ENCODE peak calls at places on chromosomes 2 and 18, in six cellular contexts. One of them, this sample, is unnamed.

GRCh38 chr2:126843046-126843445 is 55.6 kb upstream of the TEX51 start:
- DNase-seq in kidney: no peak
- DNase-seq in CD4-positive, alpha-beta memory T cell: no peak
- DNase-seq in adrenal gland: no peak
- DNase-seq in ovary: no peak
- DNase-seq in fibroblast of lung: no peak
- DNase-seq in this sample: no peak

GRCh38 chr2:17416891-17417391 is 101.3 kb downstream of the RAD51AP2 start:
- DNase-seq in kidney: peak
- DNase-seq in CD4-positive, alpha-beta memory T cell: no peak
- DNase-seq in adrenal gland: no peak
- DNase-seq in ovary: no peak
- DNase-seq in fibroblast of lung: peak
- DNase-seq in this sample: no peak

GRCh38 chr2:140593159-140593558 is 1537.7 kb downstream of the LRP1B start:
- DNase-seq in kidney: no peak
- DNase-seq in CD4-positive, alpha-beta memory T cell: no peak
- DNase-seq in adrenal gland: no peak
- DNase-seq in ovary: no peak
- DNase-seq in fibroblast of lung: no peak
- DNase-seq in this sample: no peak

GRCh38 chr2:6915399-6915798 is 1.8 kb upstream of the RNF144A start:
- DNase-seq in kidney: no peak
- DNase-seq in CD4-positive, alpha-beta memory T cell: no peak
- DNase-seq in adrenal gland: no peak
- DNase-seq in ovary: no peak
- DNase-seq in fibroblast of lung: no peak
- DNase-seq in this sample: no peak

GRCh38 chr2:2558476-2558875 is 227.4 kb upstream of the MYT1L start:
- DNase-seq in kidney: no peak
- DNase-seq in CD4-positive, alpha-beta memory T cell: no peak
- DNase-seq in adrenal gland: no peak
- DNase-seq in ovary: no peak
- DNase-seq in fibroblast of lung: no peak
- DNase-seq in this sample: no peak

GRCh38 chr18:23094411-23095165 is 40.7 kb upstream of the CABLES1 start:
- DNase-seq in kidney: peak
- DNase-seq in CD4-positive, alpha-beta memory T cell: no peak
- DNase-seq in adrenal gland: no peak
- DNase-seq in ovary: no peak
- DNase-seq in fibroblast of lung: no peak
- DNase-seq in this sample: no peak

GRCh38 chr2:235055891-235056516 is 104.2 kb downstream of the SH3BP4 start:
- DNase-seq in kidney: no peak
- DNase-seq in CD4-positive, alpha-beta memory T cell: no peak
- DNase-seq in adrenal gland: peak
- DNase-seq in ovary: no peak
- DNase-seq in fibroblast of lung: peak
- DNase-seq in this sample: peak

GRCh38 chr2:36507408-36507812 is 90.6 kb downstream of the FEZ2 start:
- DNase-seq in kidney: no peak
- DNase-seq in CD4-positive, alpha-beta memory T cell: peak
- DNase-seq in adrenal gland: peak
- DNase-seq in ovary: no peak
- DNase-seq in fibroblast of lung: peak
- DNase-seq in this sample: no peak

GRCh38 chr2:187528042-187528441 is 26.2 kb downstream of the TFPI start:
- DNase-seq in kidney: no peak
- DNase-seq in CD4-positive, alpha-beta memory T cell: no peak
- DNase-seq in adrenal gland: no peak
- DNase-seq in ovary: no peak
- DNase-seq in fibroblast of lung: no peak
- DNase-seq in this sample: no peak

GRCh38 chr2:192381082-192381481 is 186.3 kb upstream of the TMEFF2 start:
- DNase-seq in kidney: no peak
- DNase-seq in CD4-positive, alpha-beta memory T cell: no peak
- DNase-seq in adrenal gland: no peak
- DNase-seq in ovary: no peak
- DNase-seq in fibroblast of lung: no peak
- DNase-seq in this sample: no peak

GRCh38 chr18:62287753-62288668 is 37.1 kb upstream of the TNFRSF11A start:
- DNase-seq in kidney: no peak
- DNase-seq in CD4-positive, alpha-beta memory T cell: no peak
- DNase-seq in adrenal gland: no peak
- DNase-seq in ovary: no peak
- DNase-seq in fibroblast of lung: no peak
- DNase-seq in this sample: no peak

GRCh38 chr2:169705927-169706326 is 11.7 kb downstream of the PHOSPHO2 start:
- DNase-seq in kidney: no peak
- DNase-seq in CD4-positive, alpha-beta memory T cell: no peak
- DNase-seq in adrenal gland: no peak
- DNase-seq in ovary: no peak
- DNase-seq in fibroblast of lung: peak
- DNase-seq in this sample: no peak

GRCh38 chr2:175536059-175536458 is 354.5 kb upstream of the ATP5MC3 start:
- DNase-seq in kidney: no peak
- DNase-seq in CD4-positive, alpha-beta memory T cell: no peak
- DNase-seq in adrenal gland: no peak
- DNase-seq in ovary: no peak
- DNase-seq in fibroblast of lung: no peak
- DNase-seq in this sample: no peak

GRCh38 chr2:215530191-215530968 is 94.5 kb upstream of the FN1 start:
- DNase-seq in kidney: no peak
- DNase-seq in CD4-positive, alpha-beta memory T cell: no peak
- DNase-seq in adrenal gland: no peak
- DNase-seq in ovary: no peak
- DNase-seq in fibroblast of lung: peak
- DNase-seq in this sample: no peak

GRCh38 chr2:86290596-86291327 is 46.7 kb downstream of the REEP1 start:
- DNase-seq in kidney: no peak
- DNase-seq in CD4-positive, alpha-beta memory T cell: no peak
- DNase-seq in adrenal gland: no peak
- DNase-seq in ovary: no peak
- DNase-seq in fibroblast of lung: no peak
- DNase-seq in this sample: no peak

GRCh38 chr2:162430323-162430722 is 86.4 kb downstream of the GCA start:
- DNase-seq in kidney: no peak
- DNase-seq in CD4-positive, alpha-beta memory T cell: no peak
- DNase-seq in adrenal gland: no peak
- DNase-seq in ovary: no peak
- DNase-seq in fibroblast of lung: no peak
- DNase-seq in this sample: peak

GRCh38 chr2:180519276-180519675 is 461.1 kb upstream of the UBE2E3 start:
- DNase-seq in kidney: no peak
- DNase-seq in CD4-positive, alpha-beta memory T cell: no peak
- DNase-seq in adrenal gland: no peak
- DNase-seq in ovary: no peak
- DNase-seq in fibroblast of lung: peak
- DNase-seq in this sample: no peak

GRCh38 chr2:217527586-217528202 is 475.1 kb downstream of the TNS1 start:
- DNase-seq in kidney: no peak
- DNase-seq in CD4-positive, alpha-beta memory T cell: no peak
- DNase-seq in adrenal gland: no peak
- DNase-seq in ovary: no peak
- DNase-seq in fibroblast of lung: no peak
- DNase-seq in this sample: no peak

GRCh38 chr18:59197636-59198035 is 22.3 kb upstream of the GRP start:
- DNase-seq in kidney: no peak
- DNase-seq in CD4-positive, alpha-beta memory T cell: no peak
- DNase-seq in adrenal gland: no peak
- DNase-seq in ovary: no peak
- DNase-seq in fibroblast of lung: no peak
- DNase-seq in this sample: no peak

GRCh38 chr18:58687871-58688308 is 16.6 kb downstream of the MALT1 start:
- DNase-seq in kidney: no peak
- DNase-seq in CD4-positive, alpha-beta memory T cell: peak
- DNase-seq in adrenal gland: no peak
- DNase-seq in ovary: no peak
- DNase-seq in fibroblast of lung: no peak
- DNase-seq in this sample: no peak

GRCh38 chr2:67451086-67451832 is 54.1 kb downstream of the ETAA1 start:
- DNase-seq in kidney: no peak
- DNase-seq in CD4-positive, alpha-beta memory T cell: no peak
- DNase-seq in adrenal gland: no peak
- DNase-seq in ovary: no peak
- DNase-seq in fibroblast of lung: peak
- DNase-seq in this sample: no peak

GRCh38 chr2:144198116-144198515 is 321.8 kb downstream of the ZEB2 start:
- DNase-seq in kidney: no peak
- DNase-seq in CD4-positive, alpha-beta memory T cell: no peak
- DNase-seq in adrenal gland: no peak
- DNase-seq in ovary: no peak
- DNase-seq in fibroblast of lung: peak
- DNase-seq in this sample: no peak

GRCh38 chr2:20439193-20439475 is 7.7 kb upstream of the RHOB start:
- DNase-seq in kidney: no peak
- DNase-seq in CD4-positive, alpha-beta memory T cell: no peak
- DNase-seq in adrenal gland: no peak
- DNase-seq in ovary: no peak
- DNase-seq in fibroblast of lung: peak
- DNase-seq in this sample: no peak

GRCh38 chr18:22378672-22379282 is 38.9 kb downstream of the CTAGE1 start:
- DNase-seq in kidney: no peak
- DNase-seq in CD4-positive, alpha-beta memory T cell: peak
- DNase-seq in adrenal gland: peak
- DNase-seq in ovary: no peak
- DNase-seq in fibroblast of lung: peak
- DNase-seq in this sample: peak

GRCh38 chr2:120520929-120521912 is 175.3 kb downstream of the INHBB start:
- DNase-seq in kidney: peak
- DNase-seq in CD4-positive, alpha-beta memory T cell: no peak
- DNase-seq in adrenal gland: peak
- DNase-seq in ovary: no peak
- DNase-seq in fibroblast of lung: peak
- DNase-seq in this sample: peak

GRCh38 chr2:99729104-99729503 is 239.3 kb upstream of the REV1 start:
- DNase-seq in kidney: no peak
- DNase-seq in CD4-positive, alpha-beta memory T cell: no peak
- DNase-seq in adrenal gland: no peak
- DNase-seq in ovary: no peak
- DNase-seq in fibroblast of lung: peak
- DNase-seq in this sample: no peak

DNA sequence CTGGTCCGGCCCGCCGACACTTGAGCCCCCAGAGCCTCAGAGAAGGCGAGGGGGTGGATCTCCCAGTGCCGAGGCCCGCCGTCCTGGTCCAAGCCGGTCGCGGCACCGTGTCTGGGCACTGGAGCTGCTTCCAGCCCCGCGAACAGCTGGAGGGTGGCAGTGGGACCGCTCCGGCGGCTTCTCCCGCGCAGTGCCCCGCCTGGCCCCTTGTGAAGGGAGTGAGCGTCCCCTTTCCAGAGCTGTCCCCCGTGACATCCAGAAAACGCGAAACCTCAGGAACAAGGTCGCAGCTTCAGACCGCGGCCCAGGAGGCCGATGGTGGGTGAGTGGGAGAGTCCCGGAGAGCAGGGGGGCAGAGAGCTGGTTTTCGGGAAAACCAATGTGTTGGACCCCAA is 579 bp upstream of the EMX1 start:
- DNase-seq in kidney: no peak
- DNase-seq in CD4-positive, alpha-beta memory T cell: no peak
- DNase-seq in adrenal gland: no peak
- DNase-seq in ovary: no peak
- DNase-seq in fibroblast of lung: no peak
- DNase-seq in this sample: no peak
- H3K4me3 ChIP-seq in kidney: peak
- H3K4me3 ChIP-seq in CD4-positive, alpha-beta memory T cell: peak
- H3K4me3 ChIP-seq in adrenal gland: no peak
- H3K4me3 ChIP-seq in ovary: peak
- H3K4me3 ChIP-seq in fibroblast of lung: no peak
- H3K4me3 ChIP-seq in this sample: peak

GRCh38 chr2:72862239-72862988 is 24.8 kb upstream of the SPR start:
- DNase-seq in kidney: peak
- DNase-seq in CD4-positive, alpha-beta memory T cell: peak
- DNase-seq in adrenal gland: peak
- DNase-seq in ovary: peak
- DNase-seq in fibroblast of lung: peak
- DNase-seq in this sample: peak
- H3K4me3 ChIP-seq in kidney: peak
- H3K4me3 ChIP-seq in CD4-positive, alpha-beta memory T cell: peak
- H3K4me3 ChIP-seq in adrenal gland: no peak
- H3K4me3 ChIP-seq in ovary: no peak
- H3K4me3 ChIP-seq in fibroblast of lung: peak
- H3K4me3 ChIP-seq in this sample: no peak

DNA sequence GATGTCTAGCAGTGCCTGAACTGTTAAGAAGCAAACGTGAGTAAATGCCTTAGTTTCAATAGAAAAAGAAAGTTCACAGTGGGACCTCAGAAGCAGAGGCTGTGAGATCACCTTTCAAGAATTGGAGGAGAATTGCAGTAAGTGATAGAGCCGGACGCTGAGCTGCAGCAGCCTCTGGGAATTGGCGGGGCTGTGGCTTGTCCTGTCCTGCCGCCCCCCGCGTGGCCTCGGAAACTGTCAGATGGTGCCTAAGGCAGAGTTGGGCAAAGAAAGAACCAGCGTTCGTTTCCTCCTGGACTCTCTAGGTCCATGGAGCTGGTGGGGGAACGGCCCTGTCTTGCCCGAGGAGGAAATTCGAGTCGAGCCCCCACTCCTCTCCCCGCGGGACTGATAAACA is 567 bp upstream of the EMILIN2 start:
- DNase-seq in kidney: no peak
- DNase-seq in CD4-positive, alpha-beta memory T cell: peak
- DNase-seq in adrenal gland: no peak
- DNase-seq in ovary: no peak
- DNase-seq in fibroblast of lung: peak
- DNase-seq in this sample: no peak
- H3K4me3 ChIP-seq in kidney: peak
- H3K4me3 ChIP-seq in CD4-positive, alpha-beta memory T cell: peak
- H3K4me3 ChIP-seq in adrenal gland: no peak
- H3K4me3 ChIP-seq in ovary: peak
- H3K4me3 ChIP-seq in fibroblast of lung: peak
- H3K4me3 ChIP-seq in this sample: no peak

DNA sequence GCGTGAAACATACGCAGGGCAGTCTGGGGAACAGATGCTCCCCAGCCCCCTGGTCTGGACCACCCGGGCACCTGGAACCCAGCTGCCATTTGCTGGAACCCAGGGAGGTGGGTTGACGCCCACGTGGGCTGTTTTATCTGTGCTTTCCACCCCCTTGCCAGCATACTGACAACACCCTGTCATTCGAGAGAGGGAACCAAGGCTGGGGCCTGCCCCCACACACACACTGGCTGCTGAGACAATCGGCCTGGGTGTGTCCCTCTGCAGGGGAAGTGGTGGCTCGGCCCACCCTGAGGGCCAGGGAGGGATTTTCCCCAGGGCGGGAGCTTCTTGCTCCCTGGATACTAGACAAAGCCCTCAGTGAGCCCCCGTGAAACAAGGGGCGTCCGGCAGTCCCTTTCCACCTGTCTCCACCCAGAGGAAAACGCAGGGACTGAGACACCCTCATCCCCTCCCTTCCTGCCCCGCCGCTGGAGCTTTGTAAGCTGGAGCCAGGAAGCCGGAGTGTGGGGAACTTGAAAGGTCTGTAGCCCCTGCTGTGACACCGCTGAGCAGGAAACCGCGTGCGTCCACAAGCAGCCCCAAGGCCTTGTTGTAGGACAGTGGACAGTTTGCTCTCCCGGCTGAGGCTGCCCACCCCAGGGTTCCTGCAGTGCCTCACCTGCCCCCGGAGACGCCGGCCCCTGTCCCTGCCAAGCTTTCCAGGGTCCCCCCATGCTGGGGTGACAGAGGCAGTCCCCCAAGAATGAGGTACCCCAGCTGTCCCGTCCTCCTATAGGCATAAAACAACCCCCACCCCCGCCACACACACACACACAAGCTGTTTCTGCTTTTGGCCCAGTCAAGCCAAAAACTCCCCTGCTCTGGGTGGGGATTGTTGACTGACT is 14.1 kb upstream of the KLF11 start:
- DNase-seq in kidney: peak
- DNase-seq in CD4-positive, alpha-beta memory T cell: peak
- DNase-seq in adrenal gland: peak
- DNase-seq in ovary: no peak
- DNase-seq in fibroblast of lung: no peak
- DNase-seq in this sample: peak
- H3K4me3 ChIP-seq in kidney: no peak
- H3K4me3 ChIP-seq in CD4-positive, alpha-beta memory T cell: peak
- H3K4me3 ChIP-seq in adrenal gland: no peak
- H3K4me3 ChIP-seq in ovary: no peak
- H3K4me3 ChIP-seq in fibroblast of lung: no peak
- H3K4me3 ChIP-seq in this sample: no peak